ENCODE peak calls at places on chromosomes 5 and 9, in six cellular contexts. Z is body of pancreas, P is GM23338, Q is Panc1, U is stomach, N is lung. V is an unnamed sample.

GRCh38 chr5:108379722-108380530 is 2.0 kb downstream of the FBXL17 start:
- DNase-seq in P (no peak), U (no peak), N (no peak), Z (no peak), Q (no peak), V (no peak)

GRCh38 chr5:175797521-175798038 is 73.8 kb upstream of the CPLX2 start:
- DNase-seq in P (peak; percentile 80), N (no peak), Q (no peak), Z (peak; percentile 13), U (no peak), V (no peak)

GRCh38 chr9:135130266-135130976 is 43.0 kb downstream of the OLFM1 start:
- DNase-seq in Q (no peak), N (no peak), P (no peak), Z (peak; percentile 34), U (peak; percentile 59), V (peak; percentile 82)

GRCh38 chr5:111742595-111742994 is 14.4 kb downstream of the NREP start:
- DNase-seq in U (no peak), P (no peak), Q (no peak), N (no peak), Z (peak; percentile 42), V (no peak)

GRCh38 chr5:135831439-135832262 is 2.8 kb upstream of the SLC25A48 start:
- DNase-seq in N (no peak), U (no peak), Z (no peak), P (no peak), Q (no peak), V (no peak)

GRCh38 chr5:90709323-90710148 is 150.9 kb downstream of the ADGRV1 start:
- DNase-seq in Z (peak; percentile 46), U (peak; percentile 30), N (peak; percentile 32), Q (peak; percentile 22), P (peak; percentile 80), V (peak; percentile 63)

GRCh38 chr9:121105531-121105930 is 30.8 kb downstream of the CNTRL start:
- DNase-seq in P (no peak), N (no peak), Q (no peak), Z (no peak), U (no peak), V (no peak)

GRCh38 chr9:87545858-87546257 is 48.2 kb downstream of the DAPK1 start:
- DNase-seq in N (no peak), Z (no peak), U (no peak), Q (no peak), P (no peak), V (no peak)

GRCh38 chr9:30732060-30732459 is 1652.4 kb upstream of the ACO1 start:
- DNase-seq in U (no peak), N (no peak), Z (no peak), Q (no peak), P (peak; percentile 45), V (no peak)

GRCh38 chr5:172143875-172144274 is 44.1 kb downstream of the STK10 start:
- DNase-seq in N (no peak), P (no peak), Z (no peak), U (no peak), Q (no peak), V (no peak)

GRCh38 chr5:74633710-74634109 is 6.8 kb downstream of the ENC1 start:
- DNase-seq in N (no peak), Z (no peak), Q (no peak), P (no peak), U (no peak), V (no peak)

GRCh38 chr5:74636552-74636951 is 4.0 kb downstream of the ENC1 start:
- DNase-seq in N (no peak), Q (no peak), U (no peak), P (no peak), Z (no peak), V (no peak)

GRCh38 chr5:74636149-74636548 is 4.4 kb downstream of the ENC1 start:
- DNase-seq in Z (no peak), P (no peak), Q (no peak), U (no peak), N (no peak), V (no peak)

GRCh38 chr5:74632947-74633356 is 7.6 kb downstream of the ENC1 start:
- DNase-seq in Z (no peak), N (no peak), P (no peak), U (no peak), Q (peak; percentile 79), V (no peak)

GRCh38 chr5:74634611-74635286 is 5.8 kb downstream of the ENC1 start:
- DNase-seq in U (no peak), Q (no peak), Z (no peak), N (no peak), P (no peak), V (no peak)
- H3K4me1 ChIP-seq in U (peaks cover 66% of the 10 kb centered on the region), Q (peaks cover 70% of the 10 kb centered on the region), Z (peaks cover 55% of the 10 kb centered on the region), N (peaks cover 3% of the 10 kb centered on the region), P (peaks cover 46% of the 10 kb centered on the region), V (peaks cover 37% of the 10 kb centered on the region)

GRCh38 chr9:132201780-132202703 is 40.2 kb downstream of the NTNG2 start:
- DNase-seq in Q (no peak), Z (peak; percentile 41), P (no peak), N (no peak), U (no peak), V (no peak)

GRCh38 chr9:132200706-132201105 is 38.8 kb downstream of the NTNG2 start:
- DNase-seq in U (no peak), Q (no peak), N (no peak), Z (no peak), P (no peak), V (no peak)

GRCh38 chr9:132197856-132198550 is 36.1 kb downstream of the NTNG2 start:
- DNase-seq in U (no peak), P (no peak), Z (no peak), Q (no peak), N (no peak), V (no peak)

GRCh38 chr9:132199056-132199455 is 37.2 kb downstream of the NTNG2 start:
- DNase-seq in Z (no peak), N (no peak), P (no peak), Q (no peak), U (no peak), V (no peak)

DNA sequence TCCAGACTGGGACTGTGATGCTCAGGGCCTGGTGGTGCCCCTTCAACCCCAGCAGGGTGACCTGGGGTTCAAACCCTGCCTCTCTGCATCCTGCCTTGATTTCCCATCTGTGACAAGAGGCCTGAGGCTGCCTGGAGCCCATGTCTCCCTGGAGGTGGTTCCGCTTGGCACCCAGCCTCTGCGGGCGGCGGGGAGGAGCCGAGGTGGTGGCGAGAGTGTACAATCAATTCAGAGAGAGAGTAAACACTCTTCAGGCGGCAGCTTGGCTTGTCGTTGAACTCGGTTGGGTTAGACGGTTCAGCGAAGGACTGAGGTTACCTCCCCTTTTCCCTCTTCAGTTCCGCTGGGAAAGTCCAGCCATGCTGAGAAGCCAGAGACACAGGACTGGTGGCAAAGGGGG is 39.3 kb downstream of the NTNG2 start:
- DNase-seq in Z (peak; percentile 67), N (peak; percentile 80), U (peak; percentile 72), P (no peak), Q (no peak), V (no peak)
- TF ChIP-seq CTCF in Z (no peak), N (no peak), U (no peak), P (no peak), Q (no peak), V (no peak)

DNA sequence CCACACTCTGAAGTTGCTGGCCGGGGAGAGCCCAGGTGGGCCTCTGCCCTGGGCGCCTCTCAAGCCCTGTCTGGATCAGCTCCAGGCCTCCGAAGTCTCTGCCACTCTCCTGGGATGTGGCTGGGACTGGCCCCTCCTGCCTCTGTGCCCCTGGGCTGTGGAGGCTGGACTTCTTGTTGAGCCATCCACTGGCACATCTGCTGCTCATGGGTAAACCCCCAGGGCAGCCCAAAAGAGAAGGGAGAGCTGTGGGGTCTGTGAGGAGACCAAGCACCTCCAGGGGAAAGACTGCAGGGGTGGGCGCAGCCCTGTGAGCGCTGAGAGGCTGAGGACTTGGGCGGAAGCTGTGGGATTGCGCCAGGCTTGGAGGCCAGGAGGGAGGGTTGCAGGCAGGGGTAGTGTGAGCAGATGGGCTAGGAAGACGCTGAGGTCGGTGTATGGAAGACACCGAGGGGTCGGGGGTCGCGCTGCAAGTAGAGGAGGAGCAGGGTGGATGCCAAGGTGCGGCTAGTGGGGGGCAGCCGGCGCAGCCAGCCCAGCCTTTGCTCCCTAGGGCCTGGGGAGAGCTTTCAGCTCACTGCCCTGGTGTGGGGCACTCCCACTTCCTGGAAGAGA is 118.1 kb downstream of the WNK2 start:
- DNase-seq in U (peak; percentile 20), Z (peak; percentile 2), Q (no peak), P (no peak), N (no peak), V (no peak)
- H3K4me1 ChIP-seq in U (peaks cover 7% of the 10 kb centered on the region), Z (peaks cover 12% of the 10 kb centered on the region), Q (no peaks in the 10 kb centered on the region), P (peaks cover 4% of the 10 kb centered on the region), N (no peaks in the 10 kb centered on the region), V (no peaks in the 10 kb centered on the region)

DNA sequence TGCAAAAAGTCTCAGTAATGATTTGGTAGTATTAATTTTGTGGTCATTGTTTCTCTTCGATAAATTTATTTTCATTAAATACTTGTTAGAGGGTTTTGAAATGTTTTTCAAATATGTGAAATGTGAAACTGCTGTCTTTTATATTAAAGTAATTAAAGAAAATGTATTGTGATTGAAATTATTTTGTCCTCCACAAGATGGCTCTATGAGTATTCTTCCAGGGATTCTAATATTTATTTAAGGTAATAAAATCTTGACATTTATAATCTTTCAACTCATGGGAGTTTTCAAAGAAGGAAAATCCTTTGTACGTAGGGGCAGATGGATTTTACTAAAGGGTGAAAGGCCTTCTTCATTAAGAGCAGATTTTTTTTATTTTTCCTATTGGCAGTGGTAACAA is 19.3 kb downstream of the ISOC1 start:
- DNase-seq in U (no peak), P (no peak), Z (no peak), Q (no peak), N (no peak), V (no peak)
- TF ChIP-seq CTCF in U (no peak), P (no peak), Z (peak; percentile 20), Q (peak; percentile 19), N (no peak), V (no peak)

GRCh38 chr9:113582698-113583200 is 119.2 kb downstream of the RGS3 start:
- DNase-seq in U (no peak), N (no peak), Z (no peak), P (no peak), Q (no peak), V (no peak)
- H3K4me1 ChIP-seq in U (peaks cover 52% of the 10 kb centered on the region), N (peaks cover 29% of the 10 kb centered on the region), Z (peaks cover 94% of the 10 kb centered on the region), P (no peaks in the 10 kb centered on the region), Q (peaks cover 16% of the 10 kb centered on the region), V (no peaks in the 10 kb centered on the region)

DNA sequence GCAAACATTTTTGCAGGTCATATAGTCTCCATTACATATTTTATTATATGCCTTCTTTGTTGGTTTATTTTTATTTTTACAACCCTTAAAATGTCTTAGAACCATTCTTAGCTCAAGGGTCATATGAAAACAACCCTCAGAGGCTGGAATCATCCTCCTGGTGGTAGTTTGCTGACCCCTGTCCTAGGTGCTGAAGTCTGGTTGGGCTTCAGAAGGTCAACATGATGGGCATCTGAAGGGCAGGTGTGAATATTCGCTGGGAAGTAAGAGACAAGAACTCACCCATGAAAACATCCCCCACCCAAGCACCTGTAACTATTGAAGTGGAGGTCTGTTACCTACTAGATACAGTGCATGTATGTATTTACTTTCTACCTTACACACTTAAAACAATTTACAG is 75.4 kb downstream of the OSMR start:
- DNase-seq in N (no peak), Q (no peak), U (no peak), P (peak; percentile 54), Z (no peak), V (no peak)
- TF ChIP-seq CTCF in N (no peak), Q (no peak), U (no peak), P (no peak), Z (no peak), V (no peak)

GRCh38 chr9:77985996-77986395 is 45.6 kb downstream of the GNAQ start:
- DNase-seq in U (no peak), P (no peak), Q (no peak), Z (peak; percentile 43), N (no peak), V (no peak)
- H3K4me1 ChIP-seq in U (peaks cover 67% of the 10 kb centered on the region), P (no peaks in the 10 kb centered on the region), Q (no peaks in the 10 kb centered on the region), Z (peaks cover 50% of the 10 kb centered on the region), N (peaks cover 8% of the 10 kb centered on the region), V (peaks cover 21% of the 10 kb centered on the region)

GRCh38 chr5:3190433-3190832 is 405.2 kb upstream of the IRX1 start:
- DNase-seq in P (no peak), N (no peak), Q (no peak), Z (no peak), U (no peak), V (no peak)
- TF ChIP-seq CTCF in P (no peak), N (no peak), Q (no peak), Z (no peak), U (no peak), V (no peak)

V was measured in A673.